ENCODE peak calls at places on chromosomes 13 and 19, in six cellular contexts. V is nephron progenitor cell, Q is right atrium auricular region, M is thoracic aorta, D is endothelial cell, A is MCF 10A. O is an unnamed sample.
A peak's percentile ranks its signal among the peaks of the same experiment; 100 is the strongest.

GRCh38 chr19:46022061-46022430 is 807 bp downstream of the PGLYRP1 start:
- DNase-seq in A (no peak), D (no peak), Q (no peak), M (no peak), V (no peak), O (no peak)

GRCh38 chr13:24694907-24695306 is 14.7 kb downstream of the ATP12A start:
- DNase-seq in D (no peak), Q (no peak), A (no peak), V (no peak), M (no peak), O (no peak)

GRCh38 chr19:6087074-6087506 is 23.2 kb downstream of the RFX2 start:
- DNase-seq in M (no peak), Q (no peak), A (no peak), D (no peak), V (no peak), O (no peak)

GRCh38 chr19:35363001-35363590 is 4.8 kb downstream of the FFAR3 start:
- DNase-seq in D (no peak), M (no peak), Q (no peak), V (no peak), A (no peak), O (no peak)

GRCh38 chr19:1284979-1285736 is 515 bp upstream of the EFNA2 start:
- DNase-seq in D (no peak), Q (no peak), M (no peak), A (no peak), V (peak; percentile 37), O (no peak)

GRCh38 chr13:48038763-48039162 is 1.2 kb downstream of the NUDT15 start:
- DNase-seq in M (no peak), D (no peak), Q (no peak), V (no peak), A (peak; percentile 5), O (no peak)

GRCh38 chr13:100790405-100790804 is 115.8 kb upstream of the TMTC4 start:
- DNase-seq in A (no peak), M (no peak), V (no peak), Q (no peak), D (no peak), O (no peak)

GRCh38 chr13:48776396-48776795 is 122.7 kb downstream of the CYSLTR2 start:
- DNase-seq in Q (no peak), D (no peak), M (no peak), V (no peak), A (no peak), O (no peak)

GRCh38 chr13:98368019-98368418 is 190.9 kb upstream of the RNF113B start:
- DNase-seq in Q (no peak), V (no peak), D (no peak), A (no peak), M (no peak), O (no peak)

GRCh38 chr19:10288662-10289166 is 1.0 kb upstream of the ICAM5 start:
- DNase-seq in A (peak; percentile 85), D (no peak), V (peak; percentile 75), Q (no peak), M (no peak), O (no peak)

GRCh38 chr13:23851106-23851505 is 38.1 kb downstream of the MIPEP start:
- DNase-seq in D (no peak), V (no peak), Q (no peak), M (no peak), A (peak; percentile 35), O (no peak)

GRCh38 chr13:99310382-99311031 is 3.3 kb upstream of the GPR183 start:
- DNase-seq in Q (no peak), D (no peak), V (no peak), M (no peak), A (peak; percentile 33), O (no peak)

GRCh38 chr19:7742575-7742974 is 4.8 kb downstream of the CD209 start:
- DNase-seq in D (no peak), Q (no peak), V (no peak), A (no peak), M (no peak), O (no peak)

GRCh38 chr13:113046883-113047244 is 58.7 kb upstream of the F7 start:
- DNase-seq in A (no peak), Q (no peak), V (no peak), M (no peak), D (no peak), O (no peak)

GRCh38 chr13:46134961-46135522 is 30.2 kb upstream of the CPB2 start:
- DNase-seq in M (no peak), V (peak; percentile 15), D (no peak), Q (no peak), A (peak; percentile 59), O (no peak)

GRCh38 chr19:46451352-46451751 is 20.0 kb downstream of the PNMA8A start:
- DNase-seq in V (no peak), M (no peak), Q (no peak), D (no peak), A (peak; percentile 39), O (no peak)

GRCh38 chr13:36163303-36163702 is 32.1 kb upstream of the DCLK1 start:
- DNase-seq in M (no peak), D (no peak), A (no peak), Q (no peak), V (no peak), O (no peak)

GRCh38 chr19:43789029-43789428 is 8.3 kb upstream of the KCNN4 start:
- DNase-seq in D (peak; percentile 39), Q (no peak), A (peak; percentile 63), V (peak; percentile 60), M (no peak), O (no peak)

GRCh38 chr13:22175815-22176214 is 504.9 kb downstream of the FGF9 start:
- DNase-seq in Q (no peak), M (no peak), D (no peak), A (no peak), V (no peak), O (no peak)

GRCh38 chr19:7552781-7553180 is 17.3 kb downstream of the PNPLA6 start:
- DNase-seq in A (no peak), M (no peak), D (no peak), Q (no peak), V (no peak), O (no peak)

GRCh38 chr19:12800873-12801465 is 631 bp downstream of the PRDX2 start:
- DNase-seq in M (no peak), A (no peak), V (peak; percentile 66), D (peak; percentile 16), Q (no peak), O (peak; percentile 48)

GRCh38 chr19:12801466-12802266 is at the start of the genes PRDX2 and THSD8:
- DNase-seq in Q (no peak), V (peak; percentile 88), D (peak; percentile 69), A (peak; percentile 81), M (no peak), O (peak; percentile 86)

GRCh38 chr19:12804051-12804450 is 2.2 kb downstream of the THSD8 start:
- DNase-seq in V (no peak), A (no peak), M (no peak), Q (no peak), D (no peak), O (no peak)

GRCh38 chr19:12802267-12803106 is 618 bp downstream of the THSD8 start:
- DNase-seq in A (peak; percentile 33), Q (no peak), D (no peak), M (no peak), V (no peak), O (peak; percentile 65)

GRCh38 chr19:12806242-12807131 is at the start of gene RNASEH2A:
- DNase-seq in D (peak; percentile 89), M (no peak), Q (peak; percentile 88), A (peak; percentile 89), V (peak; percentile 90), O (peak; percentile 91)
- TF ChIP-seq CTCF in D (no peak), M (no peak), Q (peak; percentile 31), A (no peak), V (no peak), O (no peak)

DNA sequence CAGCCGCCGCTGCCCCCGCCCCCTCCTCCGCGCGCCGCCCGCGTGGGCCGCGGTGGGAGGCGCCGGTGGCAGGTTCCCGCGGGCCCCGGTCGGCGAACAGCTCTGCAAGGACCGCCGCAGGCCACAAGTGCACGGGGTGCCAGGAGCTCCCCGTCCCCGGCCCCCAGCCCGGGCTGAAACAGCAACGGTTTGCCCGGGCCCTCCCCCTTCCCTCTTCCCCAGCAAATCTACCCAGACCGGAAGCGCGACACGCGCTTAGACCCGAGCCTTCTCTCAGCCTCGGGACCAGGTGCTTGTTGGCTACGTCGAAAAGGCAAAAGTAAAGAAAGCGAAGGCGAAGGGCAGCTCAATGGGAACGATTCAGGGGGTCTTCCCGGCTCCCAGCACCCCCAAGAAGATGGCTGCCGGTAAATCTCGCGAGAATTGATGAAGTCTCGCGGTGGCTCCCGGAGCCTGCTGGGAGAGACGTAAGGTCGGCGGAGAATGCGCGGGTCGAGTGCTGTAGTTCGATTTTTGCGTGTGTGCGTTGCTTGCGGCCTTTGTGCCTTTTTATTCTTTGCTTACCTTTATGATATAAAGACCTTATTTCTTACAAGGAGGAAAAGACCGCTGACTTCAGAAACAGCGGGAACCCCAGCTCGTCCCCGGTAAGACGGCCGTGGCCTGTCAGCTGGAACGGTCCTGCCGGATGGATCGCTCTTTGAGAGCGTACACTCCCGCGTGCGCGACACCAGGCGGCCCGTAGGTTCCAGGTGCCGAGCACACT is at the start of gene RBM26:
- DNase-seq in V (peak; percentile 93), D (peak; percentile 96), M (peak; percentile 78), Q (peak; percentile 91), A (peak; percentile 95), O (peak; percentile 97)
- TF ChIP-seq CTCF in V (no peak), D (no peak), M (no peak), Q (peak; percentile 19), A (no peak), O (peak; percentile 18)

GRCh38 chr13:19863323-19864017 is at the start of gene ZMYM5:
- DNase-seq in D (peak; percentile 98), M (peak; percentile 93), A (peak; percentile 99), V (peak; percentile 97), Q (peak; percentile 97), O (peak; percentile 100)
- TF ChIP-seq CTCF in D (no peak), M (no peak), A (no peak), V (no peak), Q (no peak), O (no peak)

GRCh38 chr13:38898481-38898880 is 92.2 kb downstream of the STOML3 start:
- DNase-seq in V (no peak), A (no peak), M (no peak), D (no peak), Q (no peak), O (no peak)

GRCh38 chr13:38897521-38897920 is 93.1 kb downstream of the STOML3 start:
- DNase-seq in Q (no peak), A (no peak), V (no peak), D (no peak), M (no peak), O (no peak)

GRCh38 chr13:38899581-38899980 is 91.0 kb downstream of the STOML3 start:
- DNase-seq in A (no peak), D (no peak), Q (no peak), V (no peak), M (no peak), O (no peak)

GRCh38 chr13:38902551-38902950 is 88.1 kb downstream of the STOML3 start:
- DNase-seq in Q (no peak), D (no peak), M (no peak), A (peak; percentile 11), V (no peak), O (no peak)

DNA sequence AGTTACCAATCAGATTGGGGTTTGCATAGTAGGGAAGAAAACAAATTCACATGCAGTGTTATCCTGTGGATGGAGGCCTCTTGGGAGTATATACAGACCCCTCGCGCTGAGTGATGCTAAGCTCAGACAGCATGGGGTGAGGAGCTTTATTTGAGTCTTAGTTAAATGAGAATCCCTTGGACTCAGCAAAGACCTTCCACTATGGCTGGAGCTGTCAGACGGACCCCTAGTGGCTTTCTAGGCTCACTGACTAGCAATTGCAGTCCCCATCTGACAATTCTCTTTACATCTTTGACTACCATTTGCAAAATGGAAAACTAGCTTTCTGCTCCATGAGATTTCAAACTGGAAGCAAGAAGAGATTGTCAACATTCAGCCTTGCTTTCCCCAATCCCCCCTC is 90.4 kb downstream of the STOML3 start:
- DNase-seq in A (no peak), V (no peak), D (no peak), M (no peak), Q (no peak), O (no peak)
- TF ChIP-seq CTCF in A (no peak), V (peak; percentile 23), D (no peak), M (no peak), Q (no peak), O (no peak)

O was measured in psoas muscle.